ENCODE peak calls at places on chromosomes 12 and 14, in ten cellular contexts. R, X, N, J, C, Y, G, U, I and M are unnamed samples.

GRCh38 chr14:86022031-86022629 is 492.2 kb downstream of the FLRT2 start:
- DNase-seq in R (peak), J (peak), N (peak), C (no peak), I (no peak), G (peak), X (no peak), Y (no peak), U (no peak), M (peak)

GRCh38 chr14:22177870-22178269 is 411.2 kb downstream of the DAD1 start:
- DNase-seq in R (no peak), C (no peak), I (no peak), N (peak), J (peak), G (peak), U (no peak), Y (no peak), X (no peak), M (no peak)

GRCh38 chr12:27966870-27967269 is 5.7 kb downstream of the PTHLH start:
- DNase-seq in X (no peak), Y (no peak), U (no peak), I (peak), N (peak), C (no peak), R (peak), G (peak), J (no peak), M (peak)

GRCh38 chr12:20212658-20213387 is 155.5 kb upstream of the PDE3A start:
- DNase-seq in I (peak), N (peak), R (peak), Y (no peak), X (no peak), C (peak), G (peak), U (peak), J (no peak), M (peak)

GRCh38 chr14:102914474-102915291 is 7.8 kb upstream of the AMN start:
- DNase-seq in Y (no peak), J (no peak), I (no peak), N (no peak), R (no peak), U (peak), X (no peak), G (no peak), C (no peak), M (no peak)

GRCh38 chr14:21168055-21168454 is 12.2 kb upstream of the OR5AU1 start:
- DNase-seq in G (peak), Y (no peak), C (no peak), J (no peak), R (no peak), U (no peak), X (no peak), I (peak), N (peak), M (peak)

GRCh38 chr14:73365727-73366126 is 92.6 kb downstream of the NUMB start:
- DNase-seq in Y (no peak), N (peak), X (no peak), J (no peak), U (no peak), I (no peak), C (no peak), R (no peak), G (peak), M (no peak)

GRCh38 chr12:75452675-75453330 is 27.8 kb upstream of the GLIPR1 start:
- DNase-seq in G (peak), U (no peak), X (no peak), J (no peak), R (no peak), N (peak), Y (no peak), C (no peak), I (peak), M (no peak)

GRCh38 chr14:101665478-101666078 is 95.9 kb upstream of the PPP2R5C start:
- DNase-seq in J (peak), I (peak), R (peak), G (peak), U (peak), C (no peak), X (no peak), Y (peak), N (peak), M (peak)

GRCh38 chr14:102584871-102585869 is 7.3 kb upstream of the RCOR1 start:
- DNase-seq in X (no peak), J (no peak), G (no peak), C (no peak), N (peak), I (no peak), Y (peak), R (no peak), U (peak), M (peak)

GRCh38 chr12:69671597-69671996 is 27.5 kb downstream of the BEST3 start:
- DNase-seq in I (no peak), G (no peak), Y (no peak), R (no peak), C (no peak), N (no peak), J (no peak), X (no peak), U (no peak), M (no peak)

GRCh38 chr12:30308010-30308717 is 387.5 kb downstream of the IPO8 start:
- DNase-seq in I (peak), R (no peak), U (no peak), J (no peak), G (no peak), X (no peak), Y (no peak), C (no peak), N (no peak), M (peak)

GRCh38 chr14:104683653-104684448 is 5.6 kb upstream of the INF2 start:
- DNase-seq in R (no peak), C (no peak), I (no peak), U (no peak), N (no peak), Y (no peak), X (no peak), G (no peak), J (no peak), M (no peak)

GRCh38 chr14:90287791-90288190 is 31.4 kb downstream of the PSMC1 start:
- DNase-seq in J (no peak), C (no peak), U (no peak), R (no peak), G (no peak), X (no peak), Y (no peak), N (no peak), I (no peak), M (no peak)

GRCh38 chr12:121652767-121653497 is 16.5 kb downstream of the MORN3 start:
- DNase-seq in N (no peak), G (no peak), I (no peak), C (no peak), J (no peak), R (no peak), U (no peak), X (no peak), Y (no peak), M (peak)

GRCh38 chr12:105170139-105170538 is 62.6 kb downstream of the WASHC4 start:
- DNase-seq in G (no peak), U (no peak), X (no peak), N (no peak), J (no peak), Y (no peak), R (no peak), C (no peak), I (no peak), M (no peak)

GRCh38 chr14:23528555-23528954 is 23.0 kb downstream of the ZFHX2 start:
- DNase-seq in Y (no peak), N (no peak), X (no peak), G (no peak), J (no peak), R (no peak), U (no peak), C (no peak), I (no peak), M (peak)

GRCh38 chr12:77686760-77687159 is 143.9 kb upstream of the NAV3 start:
- DNase-seq in I (no peak), J (no peak), X (no peak), Y (no peak), R (no peak), N (peak), U (no peak), C (no peak), G (peak), M (no peak)

GRCh38 chr14:68232643-68233055 is 413.1 kb downstream of the RAD51B start:
- DNase-seq in U (no peak), Y (no peak), J (peak), C (peak), N (peak), X (peak), G (peak), R (peak), I (peak), M (peak)

GRCh38 chr14:22339277-22339676 is 249.7 kb downstream of the DAD1 start:
- DNase-seq in G (peak), C (peak), I (no peak), N (no peak), X (no peak), Y (no peak), U (no peak), J (no peak), R (peak), M (no peak)

GRCh38 chr12:57476162-57476992 is 3.3 kb downstream of the ARHGAP9 start:
- DNase-seq in Y (no peak), C (no peak), X (peak), J (peak), N (no peak), U (no peak), I (no peak), G (no peak), R (no peak), M (no peak)

GRCh38 chr14:58944226-58944769 is 244.2 kb upstream of the DAAM1 start:
- DNase-seq in Y (peak), X (no peak), U (no peak), R (no peak), G (no peak), I (no peak), C (no peak), J (no peak), N (no peak), M (no peak)

GRCh38 chr12:56528836-56529235 is 7.2 kb downstream of the RBMS2 start:
- DNase-seq in G (no peak), N (no peak), I (no peak), X (no peak), Y (no peak), U (no peak), C (no peak), R (no peak), J (no peak), M (no peak)

GRCh38 chr12:89960011-89960507 is 251.4 kb upstream of the ATP2B1 start:
- DNase-seq in N (no peak), U (no peak), C (no peak), I (peak), J (no peak), X (no peak), R (no peak), Y (no peak), G (peak), M (peak)

GRCh38 chr12:49901986-49902385 is 1.7 kb downstream of the FAIM2 start:
- DNase-seq in I (no peak), J (no peak), U (no peak), R (no peak), N (no peak), C (no peak), X (no peak), G (no peak), Y (no peak), M (no peak)

GRCh38 chr12:101743724-101744472 is 4.6 kb upstream of the SYCP3 start:
- DNase-seq in R (no peak), X (no peak), N (no peak), G (no peak), J (peak), C (no peak), Y (no peak), I (no peak), U (no peak), M (no peak)

GRCh38 chr12:102903318-102904007 is 13.6 kb downstream of the PAH start:
- DNase-seq in Y (no peak), U (no peak), C (no peak), X (no peak), G (no peak), N (no peak), I (no peak), R (no peak), J (no peak), M (no peak)

GRCh38 chr14:95300697-95301526 is 18.8 kb downstream of the CLMN start:
- DNase-seq in C (no peak), Y (no peak), I (no peak), R (no peak), X (no peak), G (no peak), N (no peak), U (no peak), J (no peak), M (no peak)